ENCODE peak calls at places on chromosomes 12 and 14, in ten cellular contexts. T is stimulated activated naive CD8-positive, alpha-beta T cell treated with anti-CD3 and anti-CD28 coated beads, Interleukin-15, Interleukin-2, amounts not matched to agents 100 U/mL and 50 U/mL, for 24 hours; B is SK-N-SH treated with all-trans-retinoic acid at 6 μM for 48 hours; O is activated CD8-positive, alpha-beta T cell treated with anti-CD3 and anti-CD28 coated beads for 36 hours; L is RWPE2; A is HCT116; Z is right lobe of liver; J is esophagus mucosa; S is activated T-cell treated with anti-CD3 and anti-CD28 coated beads, Interleukin-2, amount 50 U/mL, for 72 hours; R is GM23338. K is an unnamed sample.

GRCh38 chr12:7666595-7666994 is 887 bp upstream of the APOBEC1 start:
- ATAC-seq in T (no peak), B (no peak), O (no peak), L (no peak), A (no peak), Z (no peak), J (no peak), S (no peak), R (no peak), K (no peak)

GRCh38 chr14:22982013-22982476 is 306 bp downstream of the AJUBA start:
- ATAC-seq in T (no peak), B (peak; percentile 6), O (peak; percentile 2), L (no peak), A (peak; percentile 4), Z (peak; percentile 2), J (no peak), S (peak; percentile 8), R (peak; percentile 14), K (peak; percentile 22)

GRCh38 chr12:11787437-11787836 is 138.0 kb downstream of the ETV6 start:
- ATAC-seq in T (no peak), B (no peak), O (no peak), L (no peak), A (no peak), Z (no peak), J (no peak), S (no peak), R (no peak), K (no peak)

GRCh38 chr14:100568998-100569733 is 18.1 kb downstream of the BEGAIN start:
- ATAC-seq in T (no peak), B (peak; percentile 59), O (no peak), L (no peak), A (no peak), Z (no peak), J (no peak), S (no peak), R (peak; percentile 2), K (no peak)

GRCh38 chr14:38297681-38298080 is 41.8 kb upstream of the CLEC14A start:
- ATAC-seq in T (no peak), B (no peak), O (no peak), L (no peak), A (no peak), Z (no peak), J (no peak), S (no peak), R (no peak), K (no peak)

GRCh38 chr14:20487402-20487742 is 18.0 kb upstream of the RNASE10 start:
- ATAC-seq in T (no peak), B (no peak), O (no peak), L (no peak), A (peak; percentile 54), Z (no peak), J (no peak), S (no peak), R (peak; percentile 38), K (no peak)

GRCh38 chr14:36443374-36443773 is 76.7 kb downstream of the NKX2-1 start:
- ATAC-seq in T (no peak), B (no peak), O (no peak), L (no peak), A (no peak), Z (no peak), J (no peak), S (no peak), R (peak; percentile 23), K (no peak)

GRCh38 chr14:89586258-89587127 is 169.5 kb upstream of the FOXN3 start:
- ATAC-seq in T (peak; percentile 61), B (no peak), O (peak; percentile 75), L (no peak), A (no peak), Z (peak; percentile 45), J (no peak), S (peak; percentile 83), R (no peak), K (no peak)

GRCh38 chr14:70821581-70821915 is 12.2 kb upstream of the MAP3K9 start:
- ATAC-seq in T (peak; percentile 5), B (peak; percentile 49), O (no peak), L (peak; percentile 21), A (no peak), Z (peak; percentile 10), J (peak; percentile 18), S (no peak), R (peak; percentile 48), K (no peak)

GRCh38 chr12:57058454-57058853 is 8.5 kb upstream of the MYO1A start:
- ATAC-seq in T (no peak), B (no peak), O (no peak), L (no peak), A (no peak), Z (no peak), J (no peak), S (no peak), R (no peak), K (peak; percentile 77)

GRCh38 chr12:131048611-131048990 is 94.9 kb downstream of the ADGRD1 start:
- ATAC-seq in T (no peak), B (no peak), O (no peak), L (no peak), A (no peak), Z (no peak), J (no peak), S (no peak), R (no peak), K (no peak)

GRCh38 chr12:106145539-106146447 is 7.0 kb upstream of the NUAK1 start:
- ATAC-seq in T (no peak), B (no peak), O (no peak), L (no peak), A (no peak), Z (peak; percentile 70), J (no peak), S (no peak), R (peak; percentile 23), K (no peak)

GRCh38 chr12:45415393-45415817 is 199.5 kb downstream of the ANO6 start:
- ATAC-seq in T (peak; percentile 99), B (peak; percentile 100), O (peak; percentile 98), L (peak; percentile 98), A (peak; percentile 97), Z (peak; percentile 97), J (peak; percentile 98), S (peak; percentile 99), R (no peak), K (peak; percentile 93)

GRCh38 chr12:14879222-14879933 is 6.3 kb downstream of the MGP start:
- ATAC-seq in T (no peak), B (no peak), O (no peak), L (no peak), A (no peak), Z (no peak), J (no peak), S (no peak), R (no peak), K (no peak)

GRCh38 chr12:129312048-129312447 is 458.8 kb downstream of the GLT1D1 start:
- ATAC-seq in T (no peak), B (no peak), O (no peak), L (no peak), A (no peak), Z (no peak), J (no peak), S (no peak), R (no peak), K (no peak)

GRCh38 chr12:21301-22189 is 45.0 kb upstream of the IQSEC3 start:
- ATAC-seq in T (peak; percentile 90), B (peak; percentile 37), O (peak; percentile 65), L (peak; percentile 38), A (no peak), Z (peak; percentile 60), J (peak; percentile 68), S (peak; percentile 77), R (no peak), K (peak; percentile 97)

GRCh38 chr12:96258451-96258933 is 64.3 kb downstream of the ELK3 start:
- ATAC-seq in T (peak; percentile 77), B (no peak), O (peak; percentile 79), L (no peak), A (no peak), Z (no peak), J (no peak), S (peak; percentile 61), R (peak; percentile 83), K (no peak)

GRCh38 chr12:89236748-89237428 is 115.4 kb downstream of the DUSP6 start:
- ATAC-seq in T (no peak), B (no peak), O (no peak), L (peak; percentile 90), A (peak; percentile 11), Z (no peak), J (peak; percentile 81), S (no peak), R (no peak), K (no peak)

GRCh38 chr12:111291357-111291756 is 77.5 kb downstream of the PHETA1 start:
- ATAC-seq in T (no peak), B (no peak), O (no peak), L (no peak), A (no peak), Z (no peak), J (no peak), S (no peak), R (no peak), K (no peak)

GRCh38 chr14:102407258-102407657 is 44.5 kb downstream of the TECPR2 start:
- ATAC-seq in T (no peak), B (no peak), O (no peak), L (no peak), A (no peak), Z (no peak), J (no peak), S (no peak), R (no peak), K (no peak)

GRCh38 chr14:95958105-95958504 is 81.1 kb upstream of the C14orf132 start:
- ATAC-seq in T (no peak), B (no peak), O (no peak), L (no peak), A (no peak), Z (no peak), J (no peak), S (no peak), R (peak; percentile 59), K (no peak)

GRCh38 chr14:61636792-61637191 is 58.5 kb upstream of the HIF1A start:
- ATAC-seq in T (no peak), B (no peak), O (no peak), L (no peak), A (no peak), Z (peak; percentile 33), J (no peak), S (no peak), R (no peak), K (peak; percentile 89)

GRCh38 chr12:26704214-26704613 is 128.8 kb downstream of the ITPR2 start:
- ATAC-seq in T (no peak), B (no peak), O (no peak), L (no peak), A (no peak), Z (no peak), J (no peak), S (no peak), R (no peak), K (no peak)

GRCh38 chr12:1517734-1518485 is 76.5 kb downstream of the FBXL14 start:
- ATAC-seq in T (no peak), B (no peak), O (no peak), L (no peak), A (no peak), Z (no peak), J (no peak), S (no peak), R (no peak), K (no peak)

GRCh38 chr14:102187583-102188001 is 47.9 kb downstream of the WDR20 start:
- ATAC-seq in T (no peak), B (peak; percentile 78), O (no peak), L (peak; percentile 43), A (peak; percentile 67), Z (no peak), J (peak; percentile 76), S (no peak), R (peak; percentile 28), K (no peak)

GRCh38 chr14:74913986-74914573 is 9.0 kb downstream of the RPS6KL1 start:
- ATAC-seq in T (no peak), B (peak; percentile 93), O (peak; percentile 58), L (peak; percentile 83), A (peak; percentile 82), Z (peak; percentile 92), J (no peak), S (no peak), R (peak; percentile 78), K (no peak)

GRCh38 chr14:68583527-68584275 is 209.2 kb downstream of the ZFP36L1 start:
- ATAC-seq in T (no peak), B (no peak), O (no peak), L (no peak), A (peak; percentile 37), Z (no peak), J (peak; percentile 54), S (no peak), R (no peak), K (no peak)

GRCh38 chr14:51157012-51157411 is 62.1 kb upstream of the TRIM9 start:
- ATAC-seq in T (no peak), B (peak; percentile 93), O (no peak), L (peak; percentile 86), A (peak; percentile 87), Z (peak; percentile 46), J (peak; percentile 47), S (no peak), R (peak; percentile 84), K (peak; percentile 78)